ENCODE peak calls at places on chromosomes 3 and 15, in four cellular contexts. C, R, O and U are unnamed samples.

GRCh38 chr3:13578246-13578645 is 29.3 kb downstream of the FBLN2 start:
- DNase-seq in O (no peak), C (no peak), R (no peak), U (no peak)

GRCh38 chr15:101093959-101094358 is 157.9 kb downstream of the CHSY1 start:
- DNase-seq in C (no peak), O (no peak), R (no peak), U (no peak)

GRCh38 chr3:123283074-123283473 is 81.3 kb downstream of the SEC22A start:
- DNase-seq in R (no peak), C (no peak), O (no peak), U (no peak)

GRCh38 chr3:157527471-157527881 is 24.3 kb upstream of the VEPH1 start:
- DNase-seq in R (no peak), C (no peak), O (no peak), U (no peak)

GRCh38 chr3:144462337-144462736 is 490.7 kb downstream of the DIPK2A start:
- DNase-seq in R (no peak), O (no peak), C (no peak), U (no peak)

GRCh38 chr3:195441971-195442572 is 748 bp downstream of the ACAP2 start:
- DNase-seq in O (no peak), C (no peak), R (peak; percentile 45), U (no peak)

GRCh38 chr3:170815340-170815739 is 54.7 kb downstream of the RPL22L1 start:
- DNase-seq in O (no peak), R (no peak), C (no peak), U (no peak)

GRCh38 chr3:32816439-32817194 is 1.2 kb upstream of the TRIM71 start:
- DNase-seq in O (no peak), R (peak; percentile 24), C (no peak), U (no peak)

GRCh38 chr15:91853501-91853967 is at the start of gene SLCO3A1:
- DNase-seq in C (peak; percentile 44), O (no peak), R (peak; percentile 65), U (no peak)

GRCh38 chr3:186044973-186045372 is 63.9 kb downstream of the ETV5 start:
- DNase-seq in O (peak; percentile 16), C (no peak), R (no peak), U (no peak)

GRCh38 chr15:40300771-40301170 is 7.0 kb downstream of the PLCB2 start:
- DNase-seq in R (no peak), O (no peak), C (no peak), U (no peak)

GRCh38 chr3:107884719-107885460 is 205.9 kb downstream of the CD47 start:
- DNase-seq in C (no peak), O (peak; percentile 10), R (no peak), U (peak; percentile 57)

GRCh38 chr3:164406281-164406680 is 672.0 kb downstream of the SI start:
- DNase-seq in C (no peak), R (no peak), O (no peak), U (no peak)

GRCh38 chr3:133093366-133093765 is 55.2 kb downstream of the TMEM108 start:
- DNase-seq in C (no peak), R (no peak), O (no peak), U (no peak)

GRCh38 chr15:70479056-70479455 is 284.3 kb downstream of the UACA start:
- DNase-seq in O (no peak), R (no peak), C (no peak), U (no peak)

GRCh38 chr15:66641485-66642313 is 60.3 kb upstream of the SMAD6 start:
- DNase-seq in R (no peak), O (no peak), C (no peak), U (no peak)

GRCh38 chr3:62597481-62597880 is 224.1 kb upstream of the FEZF2 start:
- DNase-seq in R (no peak), O (no peak), C (no peak), U (no peak)

GRCh38 chr3:147614210-147614609 is 205.0 kb downstream of the ZIC1 start:
- DNase-seq in R (no peak), C (no peak), O (no peak), U (no peak)

GRCh38 chr15:85858586-85859375 is 64.1 kb upstream of the KLHL25 start:
- DNase-seq in C (no peak), R (peak; percentile 83), O (no peak), U (no peak)

GRCh38 chr3:46162975-46163550 is 45.0 kb downstream of the CCR1 start:
- DNase-seq in R (no peak), O (no peak), C (no peak), U (no peak)

GRCh38 chr3:171788546-171789351 is 21.5 kb downstream of the PLD1 start:
- DNase-seq in R (no peak), C (no peak), O (no peak), U (peak; percentile 76)

GRCh38 chr3:71512000-71512399 is 71.5 kb downstream of the FOXP1 start:
- DNase-seq in O (no peak), C (no peak), R (no peak), U (no peak)

GRCh38 chr15:82951472-82952155 is 906 bp downstream of the HOMER2 start:
- DNase-seq in C (no peak), O (no peak), R (no peak), U (no peak)

GRCh38 chr3:127822836-127823589 is 698 bp upstream of the MGLL start:
- DNase-seq in O (no peak), C (peak; percentile 35), R (peak; percentile 50), U (no peak)

GRCh38 chr15:61653110-61653509 is 407.1 kb downstream of the VPS13C start:
- DNase-seq in C (no peak), O (no peak), R (no peak), U (no peak)

GRCh38 chr3:37852097-37852496 is 9.6 kb upstream of the CTDSPL start:
- DNase-seq in O (no peak), R (peak; percentile 32), C (no peak), U (no peak)

GRCh38 chr3:19644405-19644804 is 289.6 kb downstream of the EFHB start:
- DNase-seq in C (no peak), O (no peak), R (no peak), U (no peak)

GRCh38 chr3:180011927-180012326 is 24.8 kb downstream of the PEX5L start:
- DNase-seq in O (no peak), C (no peak), R (no peak), U (no peak)

GRCh38 chr3:30492581-30493192 is 113.7 kb upstream of the TGFBR2 start:
- DNase-seq in C (no peak), O (no peak), R (no peak), U (no peak)

GRCh38 chr3:49751501-49751900 is 27.8 kb upstream of the GMPPB start:
- DNase-seq in O (no peak), R (no peak), C (no peak), U (no peak)

GRCh38 chr3:72482589-72483249 is 365.5 kb downstream of the SHQ1 start:
- DNase-seq in O (peak; percentile 27), R (peak; percentile 30), C (peak; percentile 38), U (no peak)

GRCh38 chr3:8608041-8608790 is 36.4 kb downstream of the SSUH2 start:
- DNase-seq in C (no peak), O (no peak), R (no peak), U (no peak)

GRCh38 chr15:56524915-56525314 is 60.0 kb upstream of the MNS1 start:
- DNase-seq in O (peak; percentile 20), C (no peak), R (no peak), U (peak; percentile 9)

GRCh38 chr15:68494573-68495105 is 62.7 kb upstream of the ITGA11 start:
- DNase-seq in C (no peak), R (no peak), O (no peak), U (no peak)

GRCh38 chr15:51255533-51255932 is 82.9 kb downstream of the CYP19A1 start:
- DNase-seq in O (no peak), R (no peak), C (no peak), U (no peak)

GRCh38 chr3:55226696-55227095 is 260.4 kb downstream of the WNT5A start:
- DNase-seq in O (no peak), C (no peak), R (no peak), U (no peak)
- TF ChIP-seq CTCF in O (no peak), C (no peak), R (no peak), U (no peak)

GRCh38 chr15:65212097-65212496 is 824 bp upstream of the CILP start:
- DNase-seq in R (peak; percentile 54), O (no peak), C (no peak), U (no peak)

GRCh38 chr15:65209701-65210643 is 1.3 kb downstream of the CILP start:
- DNase-seq in C (peak; percentile 24), O (no peak), R (no peak), U (no peak)

GRCh38 chr15:65214010-65214409 is 2.7 kb upstream of the CILP start:
- DNase-seq in R (no peak), O (no peak), C (no peak), U (no peak)

GRCh38 chr15:65213241-65213640 is 2.0 kb upstream of the CILP start:
- DNase-seq in O (no peak), C (no peak), R (no peak), U (no peak)

DNA sequence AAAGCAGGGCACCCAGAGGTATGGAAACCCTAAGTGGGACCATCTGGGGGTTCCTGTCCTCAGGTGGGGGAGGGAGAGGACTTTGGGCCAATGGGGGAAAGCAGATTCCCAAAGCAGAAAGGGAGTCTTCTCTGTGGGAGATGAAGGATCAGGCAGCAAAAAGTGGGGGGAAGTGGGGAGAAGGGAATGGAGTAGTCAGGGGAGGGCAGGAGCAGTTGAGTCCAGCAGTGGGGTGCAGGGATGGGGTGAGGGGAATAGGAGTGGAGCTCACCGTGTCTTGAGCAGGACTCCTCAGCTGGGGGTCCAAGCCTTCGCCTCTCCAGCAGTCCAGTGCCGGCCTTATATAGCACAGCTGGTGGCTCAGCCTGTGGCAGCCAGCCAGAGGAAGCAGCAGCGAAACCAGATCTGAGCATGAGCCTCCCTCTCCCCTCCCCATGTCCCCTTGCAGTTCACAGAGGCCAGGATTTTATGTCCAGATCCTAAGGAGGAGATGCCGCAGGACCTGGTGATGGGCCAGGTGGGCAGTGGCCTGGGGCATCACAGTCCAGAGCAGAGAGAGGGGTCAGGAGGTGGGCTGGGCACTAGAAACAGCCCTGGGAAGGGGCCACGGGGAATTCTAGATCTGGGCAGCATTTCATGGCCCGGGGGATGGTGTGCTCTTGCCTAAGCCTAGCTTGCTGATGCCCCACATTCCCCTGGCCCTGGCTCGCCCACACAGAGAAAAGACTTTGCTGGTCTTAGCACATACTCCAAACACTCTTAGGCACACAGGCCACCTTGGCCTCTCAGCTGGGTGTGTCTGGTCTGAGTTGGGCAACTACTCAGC is at the start of gene CILP:
- DNase-seq in C (peak; percentile 29), R (no peak), O (peak; percentile 27), U (no peak)
- H3K4me3 ChIP-seq in C (no peak within 1 kb of the TSS), R (no peak within 1 kb of the TSS), O (no peak within 1 kb of the TSS), U (no peak within 1 kb of the TSS)

GRCh38 chr3:101195951-101196713 is 124.2 kb downstream of the IMPG2 start:
- DNase-seq in C (no peak), O (no peak), R (peak; percentile 66), U (peak; percentile 23)
- TF ChIP-seq CTCF in C (peak; percentile 65), O (peak; percentile 76), R (peak; percentile 81), U (peak; percentile 37)

DNA sequence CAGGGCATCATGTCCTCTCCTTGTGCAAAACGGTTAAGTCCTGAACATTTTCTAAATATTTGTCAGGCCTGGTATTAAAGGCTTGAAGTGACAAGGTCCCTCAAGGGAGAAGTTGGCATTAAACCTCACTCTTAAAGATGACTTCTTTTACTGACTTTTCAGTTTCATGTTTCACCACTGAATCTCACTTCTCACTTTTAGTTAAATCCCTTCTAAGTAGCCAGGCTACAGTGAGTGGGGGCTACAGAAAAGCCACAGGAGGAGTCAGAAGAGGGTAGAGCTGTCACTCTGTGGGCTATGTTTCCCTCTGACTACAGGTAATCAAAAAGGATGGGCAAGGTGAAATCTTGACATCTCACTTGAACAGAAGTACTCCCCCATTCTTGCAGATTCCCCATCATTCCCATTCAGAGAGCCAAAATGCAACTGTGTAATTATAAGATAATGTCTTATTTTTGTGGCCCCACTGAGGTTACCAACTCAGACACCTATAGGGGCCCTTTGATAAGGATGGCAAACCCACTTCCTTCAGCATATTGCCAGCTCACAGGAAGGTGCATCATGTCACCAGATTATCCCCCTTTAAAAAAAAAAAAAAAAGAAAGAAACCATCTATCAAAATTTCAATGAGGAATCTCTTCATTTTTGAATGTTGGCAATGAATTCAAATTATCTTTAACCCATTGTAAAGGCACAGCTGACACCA is 790.1 kb upstream of the CFAP20DC start:
- DNase-seq in R (no peak), O (no peak), C (no peak), U (no peak)
- H3K4me3 ChIP-seq in R (no peak overlapping the region), O (no peak overlapping the region), C (no peak overlapping the region), U (no peak overlapping the region)